ENCODE peak calls at places on chromosomes 4 and X, in seven cellular contexts. M is HCT116, U is GM12878, B is K562, Z is SK-N-SH, S is HepG2, Y is H1. F is an unnamed sample.

GRCh38 chrX:52923781-52924241 is 26.7 kb downstream of the FAM156B start:
- DNase-seq in B (no peak), S (no peak), Y (no peak), U (peak; percentile 46), M (no peak), Z (no peak), F (no peak)

GRCh38 chrX:40285876-40286275 is 188.1 kb upstream of the BCOR start:
- DNase-seq in M (no peak), Y (no peak), U (no peak), S (no peak), B (no peak), Z (no peak), F (no peak)

GRCh38 chr4:168803727-168804126 is 206.3 kb downstream of the CBR4 start:
- DNase-seq in U (no peak), S (no peak), Z (no peak), Y (no peak), B (no peak), M (no peak), F (no peak)

GRCh38 chrX:105882581-105883275 is 60.4 kb downstream of the NRK start:
- DNase-seq in M (no peak), B (no peak), S (no peak), U (no peak), Y (no peak), Z (no peak), F (no peak)

GRCh38 chr4:44145868-44146267 is 302.7 kb downstream of the KCTD8 start:
- DNase-seq in M (no peak), U (no peak), B (no peak), Z (no peak), Y (no peak), S (no peak), F (no peak)

GRCh38 chrX:152635941-152636340 is 1.8 kb upstream of the GABRQ start:
- DNase-seq in Z (peak; percentile 50), B (peak; percentile 35), U (no peak), Y (no peak), M (peak; percentile 59), S (peak; percentile 27), F (peak; percentile 9)

GRCh38 chr4:41432889-41433288 is 105.1 kb upstream of the LIMCH1 start:
- DNase-seq in B (no peak), Z (no peak), S (no peak), M (no peak), Y (peak; percentile 38), U (no peak), F (peak; percentile 12)

GRCh38 chr4:101921370-101921769 is 130.8 kb downstream of the BANK1 start:
- DNase-seq in S (no peak), U (no peak), M (no peak), Z (no peak), Y (no peak), B (no peak), F (peak; percentile 70)

GRCh38 chr4:20520901-20521300 is 179.4 kb upstream of the PACRGL start:
- DNase-seq in B (no peak), Z (peak; percentile 8), S (no peak), Y (no peak), U (no peak), M (no peak), F (no peak)

GRCh38 chrX:1412551-1413161 is 20.7 kb upstream of the SLC25A6 start:
- DNase-seq in B (no peak), U (no peak), M (no peak), S (no peak), Y (no peak), Z (no peak), F (no peak)

GRCh38 chr4:48813984-48814383 is 16.9 kb upstream of the OCIAD1 start:
- DNase-seq in B (no peak), S (no peak), U (no peak), Z (no peak), Y (no peak), M (no peak), F (no peak)

GRCh38 chr4:3293410-3294391 is 880 bp downstream of the RGS12 start:
- DNase-seq in Z (no peak), S (no peak), Y (no peak), M (no peak), U (no peak), B (no peak), F (peak; percentile 13)

GRCh38 chr4:131046821-131047220 is 1950.9 kb downstream of the C4orf33 start:
- DNase-seq in U (no peak), S (no peak), M (no peak), Y (no peak), B (no peak), Z (no peak), F (no peak)

GRCh38 chrX:119156241-119156640 is 28.6 kb upstream of the KIAA1210 start:
- DNase-seq in M (no peak), B (no peak), U (no peak), Z (no peak), S (no peak), Y (no peak), F (no peak)

GRCh38 chr4:54794033-54794432 is 136.3 kb downstream of the KIT start:
- DNase-seq in U (no peak), Y (no peak), B (no peak), Z (no peak), S (no peak), M (no peak), F (no peak)

GRCh38 chrX:2316534-2316933 is 184.2 kb downstream of the DHRSX start:
- DNase-seq in Y (no peak), B (no peak), S (peak; percentile 10), U (no peak), Z (no peak), M (no peak), F (no peak)

GRCh38 chr4:153780221-153780620 is 8.7 kb downstream of the SFRP2 start:
- DNase-seq in B (no peak), Z (no peak), Y (no peak), M (no peak), S (no peak), U (no peak), F (no peak)

GRCh38 chr4:158170691-158171455 is 2.0 kb downstream of the GASK1B start:
- DNase-seq in Z (no peak), U (no peak), M (no peak), Y (no peak), B (peak; percentile 25), S (peak; percentile 55), F (no peak)

GRCh38 chrX:31126205-31126604 is 54.4 kb upstream of the FTHL17 start:
- DNase-seq in Z (no peak), B (no peak), Y (no peak), M (no peak), U (no peak), S (no peak), F (no peak)

GRCh38 chr4:124867551-124867950 is 155.0 kb upstream of the ANKRD50 start:
- DNase-seq in B (no peak), M (no peak), Z (no peak), U (no peak), Y (no peak), S (no peak), F (no peak)

GRCh38 chr4:124869978-124870495 is 157.5 kb upstream of the ANKRD50 start:
- DNase-seq in U (no peak), Z (no peak), B (no peak), S (no peak), Y (no peak), M (no peak), F (no peak)

GRCh38 chr4:124872659-124873058 is 160.1 kb upstream of the ANKRD50 start:
- DNase-seq in B (no peak), Y (no peak), S (no peak), M (no peak), Z (no peak), U (no peak), F (no peak)

GRCh38 chr4:124873361-124874171 is 161.0 kb upstream of the ANKRD50 start:
- DNase-seq in M (no peak), Y (peak; percentile 39), Z (no peak), S (no peak), U (no peak), B (no peak), F (no peak)

DNA sequence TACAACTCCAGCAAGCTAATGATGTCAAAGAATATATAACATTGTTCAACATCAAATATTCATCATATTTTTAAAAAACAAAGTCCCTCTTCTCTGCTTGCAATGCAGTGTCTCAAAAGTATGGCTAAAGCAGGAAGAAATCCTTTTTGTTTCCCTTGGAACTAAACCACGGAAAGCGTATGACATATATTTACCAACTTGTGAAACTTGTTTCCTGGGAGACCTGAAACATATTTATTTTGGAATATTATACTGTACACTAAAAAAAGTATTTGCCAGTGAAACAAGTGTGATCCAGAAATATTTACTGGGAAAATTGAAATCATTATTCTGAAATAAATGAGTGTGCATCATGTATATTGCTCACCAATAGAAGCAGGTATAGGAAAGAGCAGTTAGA is 156.0 kb upstream of the ANKRD50 start:
- DNase-seq in B (no peak), S (no peak), M (no peak), Z (no peak), U (no peak), Y (no peak), F (peak; percentile 12)
- TF ChIP-seq JUND in B (no peak), S (no peak), M (no peak), Z (no peak), U (no peak), Y (no peak), F (no peak)

GRCh38 chr4:7761312-7761711 is 178.3 kb downstream of the AFAP1 start:
- DNase-seq in Y (no peak), U (no peak), S (no peak), M (no peak), Z (no peak), B (no peak), F (no peak)

GRCh38 chr4:7762376-7763040 is 177.2 kb downstream of the AFAP1 start:
- DNase-seq in Y (no peak), S (no peak), M (no peak), Z (no peak), U (no peak), B (no peak), F (no peak)

GRCh38 chr4:7763106-7763505 is 176.6 kb downstream of the AFAP1 start:
- DNase-seq in M (no peak), Y (no peak), U (no peak), Z (no peak), S (no peak), B (no peak), F (no peak)

GRCh38 chr4:7760706-7761105 is 179.0 kb downstream of the AFAP1 start:
- DNase-seq in Y (no peak), S (no peak), B (no peak), M (no peak), U (no peak), Z (no peak), F (no peak)

GRCh38 chr4:7761720-7762119 is 177.9 kb downstream of the AFAP1 start:
- DNase-seq in M (peak; percentile 32), U (no peak), B (peak; percentile 69), Y (peak; percentile 17), Z (peak; percentile 91), S (peak; percentile 49), F (peak; percentile 43)
- TF ChIP-seq JUND in M (no peak), U (no peak), B (no peak), Y (no peak), Z (no peak), S (no peak), F (no peak)

DNA sequence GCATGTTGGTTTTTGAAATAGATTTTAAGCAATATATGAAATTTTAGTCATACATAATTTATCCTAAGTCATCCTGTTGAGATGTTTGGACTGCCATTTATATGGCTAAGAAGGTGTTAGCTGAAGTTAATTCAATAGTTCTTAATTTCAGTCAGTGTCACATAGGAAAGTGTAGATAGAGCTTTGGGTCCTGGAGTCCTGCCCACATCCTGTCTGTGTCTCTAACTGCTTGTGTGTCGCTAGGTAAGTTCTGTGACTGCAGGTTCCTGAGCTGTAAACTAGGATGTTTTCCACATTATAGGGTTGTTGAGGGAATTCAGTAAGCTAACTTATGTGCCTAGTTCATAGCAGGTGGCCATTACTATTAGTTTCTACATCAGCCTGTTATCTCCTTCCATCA is 20.7 kb downstream of the OFD1 start:
- DNase-seq in U (no peak), B (no peak), Y (no peak), M (no peak), S (no peak), Z (no peak), F (no peak)
- TF ChIP-seq JUND in U (no peak), B (no peak), Y (no peak), M (no peak), S (no peak), Z (no peak), F (no peak)

GRCh38 chr4:136680271-136680670 is 852.0 kb downstream of the PCDH18 start:
- DNase-seq in Y (no peak), S (no peak), B (no peak), M (no peak), U (no peak), Z (peak; percentile 40), F (peak; percentile 9)
- TF ChIP-seq JUND in Y (no peak), S (no peak), B (no peak), M (no peak), U (no peak), Z (no peak), F (no peak)